ENCODE peak calls at places on chromosomes 12 and 14, in ten cellular contexts. L, S, D, Z, R, K, I, B, Y and F are unnamed samples.
A peak's percentile ranks its signal among the peaks of the same experiment; 100 is the strongest.

GRCh38 chr12:123384994-123385376 is 1.1 kb downstream of the KMT5A start:
- DNase-seq in S (no peak), L (peak; percentile 77), Z (no peak), D (peak; percentile 80), Y (peak; percentile 63), R (no peak), K (no peak), B (peak; percentile 87), I (no peak), F (peak; percentile 55)

GRCh38 chr12:102317155-102317554 is 119.5 kb upstream of the PMCH start:
- DNase-seq in R (no peak), D (no peak), Z (no peak), K (no peak), S (no peak), I (no peak), B (no peak), L (no peak), Y (no peak), F (no peak)

GRCh38 chr12:88142610-88142991 is 494 bp downstream of the TMTC3 start:
- DNase-seq in B (no peak), R (peak; percentile 52), S (peak; percentile 67), I (peak; percentile 5), K (peak; percentile 39), Z (no peak), L (no peak), D (no peak), Y (no peak), F (no peak)

GRCh38 chr14:102089621-102090343 is 2.9 kb upstream of the HSP90AA1 start:
- DNase-seq in R (no peak), K (no peak), B (no peak), I (no peak), D (no peak), Z (no peak), L (no peak), Y (no peak), S (peak; percentile 51), F (no peak)

GRCh38 chr14:101248056-101248725 is 313.1 kb upstream of the DIO3 start:
- DNase-seq in S (no peak), K (no peak), R (no peak), Y (no peak), L (no peak), I (no peak), D (no peak), Z (no peak), B (no peak), F (no peak)

GRCh38 chr14:54048311-54048710 is 91.7 kb upstream of the BMP4 start:
- DNase-seq in B (no peak), S (no peak), L (no peak), Y (no peak), I (no peak), D (no peak), K (no peak), Z (no peak), R (no peak), F (no peak)

GRCh38 chr14:61832783-61833182 is 70.6 kb downstream of the SNAPC1 start:
- DNase-seq in S (no peak), B (no peak), R (no peak), K (no peak), Y (no peak), L (no peak), I (no peak), D (no peak), Z (no peak), F (no peak)

GRCh38 chr12:107610030-107610859 is 75.4 kb upstream of the PWP1 start:
- DNase-seq in D (peak; percentile 37), B (peak; percentile 65), K (no peak), S (no peak), Y (peak; percentile 48), L (peak; percentile 55), I (no peak), Z (no peak), R (no peak), F (peak; percentile 57)

GRCh38 chr12:124854637-124855184 is 9.0 kb downstream of the SCARB1 start:
- DNase-seq in B (no peak), Y (no peak), Z (no peak), K (peak; percentile 55), L (no peak), D (no peak), R (no peak), S (no peak), I (no peak), F (no peak)

GRCh38 chr12:124856842-124857178 is 6.9 kb downstream of the SCARB1 start:
- DNase-seq in L (no peak), R (no peak), I (no peak), Y (no peak), Z (no peak), K (no peak), S (no peak), D (no peak), B (no peak), F (no peak)

GRCh38 chr12:124857921-124858461 is 5.7 kb downstream of the SCARB1 start:
- DNase-seq in I (no peak), Y (no peak), R (no peak), B (no peak), S (no peak), D (no peak), K (no peak), Z (no peak), L (no peak), F (no peak)

GRCh38 chr12:124855275-124855957 is 8.2 kb downstream of the SCARB1 start:
- DNase-seq in S (no peak), L (no peak), R (no peak), Z (no peak), K (peak; percentile 67), D (no peak), Y (no peak), I (no peak), B (no peak), F (no peak)

DNA sequence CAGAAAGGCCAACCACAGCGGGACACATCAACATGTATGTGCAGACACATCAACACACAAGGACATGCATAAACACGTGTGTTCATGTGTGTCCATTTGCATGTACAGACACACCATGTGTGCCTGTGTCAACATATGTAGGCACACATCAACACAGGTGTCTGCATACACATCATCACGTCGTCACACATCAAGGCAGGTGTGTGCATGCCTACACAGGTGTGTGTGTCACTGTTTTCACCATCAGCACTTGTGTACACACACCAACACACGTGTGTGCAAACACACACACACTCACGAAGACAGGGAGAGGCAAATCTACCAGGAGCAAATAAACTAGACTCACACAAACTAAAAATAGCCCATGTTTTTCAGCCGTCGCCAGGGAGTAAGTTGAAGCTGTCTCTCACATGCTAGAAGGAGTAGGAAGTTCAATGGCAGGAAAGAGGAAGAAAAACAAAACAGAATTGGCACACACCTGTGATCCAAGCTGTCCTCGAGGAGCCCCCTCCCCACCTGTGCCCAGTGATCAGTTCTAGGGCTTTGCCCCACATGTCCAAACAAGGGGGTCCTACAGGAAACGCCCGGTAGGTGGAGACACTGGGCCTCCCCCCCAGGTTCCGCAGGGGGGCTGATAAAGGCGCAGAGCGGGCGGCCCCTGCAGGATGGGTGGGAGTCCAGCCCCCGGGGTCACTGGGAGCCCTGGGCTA is 7.4 kb downstream of the SCARB1 start:
- DNase-seq in L (no peak), R (no peak), Z (no peak), B (no peak), S (no peak), Y (no peak), I (peak; percentile 38), D (no peak), K (peak; percentile 62), F (no peak)
- TF ChIP-seq CTCF in L (peak; percentile 2), R (no peak), Z (peak; percentile 11), B (no peak), S (peak; percentile 31), Y (no peak), I (peak; percentile 37), D (no peak), K (no peak), F (peak; percentile 27)

DNA sequence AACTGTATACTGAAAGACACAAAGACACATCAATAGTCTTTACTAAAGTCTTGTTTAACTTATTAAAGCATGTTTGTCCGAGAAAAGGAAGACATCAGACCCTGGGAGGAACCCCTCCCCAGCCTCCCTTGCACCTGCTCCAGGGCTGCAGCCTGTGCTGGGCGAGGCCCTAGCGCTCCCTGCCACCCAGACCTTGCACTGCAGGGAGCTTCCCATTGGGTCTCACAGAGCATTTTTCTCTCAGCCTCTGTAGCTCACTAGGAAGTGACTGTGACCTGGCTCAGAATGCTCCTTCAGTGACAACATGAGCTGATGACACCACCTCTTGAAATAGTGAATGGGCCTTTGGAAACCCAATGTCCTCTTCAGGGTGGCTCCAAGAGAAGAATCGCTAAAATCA is 461.2 kb downstream of the TMEM121 start:
- DNase-seq in K (no peak), L (no peak), B (no peak), S (no peak), D (no peak), Y (no peak), Z (no peak), I (no peak), R (no peak), F (no peak)
- H3K4me3 ChIP-seq in K (no peak overlapping the region), L (no peak overlapping the region), B (no peak overlapping the region), S (no peak overlapping the region), D (no peak overlapping the region), Y (no peak overlapping the region), Z (no peak overlapping the region), I (no peak overlapping the region), R (no peak overlapping the region), F (no peak overlapping the region)

DNA sequence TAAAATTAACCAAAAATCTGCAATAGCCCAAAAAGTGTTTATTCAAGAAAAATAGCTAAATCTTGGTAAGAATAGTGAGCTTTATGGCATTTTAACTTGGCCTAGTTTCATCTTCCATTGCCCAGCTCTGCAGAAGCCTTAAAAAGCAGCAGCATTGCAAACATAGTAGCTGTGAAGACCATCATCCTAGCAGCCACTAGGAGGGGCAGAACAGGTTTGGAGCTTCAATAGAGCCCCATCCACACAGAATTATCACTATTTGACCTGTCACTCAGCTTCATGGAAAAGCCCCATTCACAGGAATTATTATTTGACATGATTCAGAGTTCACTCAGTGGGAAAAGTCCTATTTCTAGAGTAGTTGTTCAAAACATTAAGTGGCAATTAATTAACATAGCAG is 7.3 kb downstream of the CLEC14A start:
- DNase-seq in S (no peak), I (no peak), D (no peak), R (no peak), Y (no peak), L (no peak), Z (no peak), K (no peak), B (no peak), F (no peak)
- TF ChIP-seq CTCF in S (peak; percentile 21), I (no peak), D (peak; percentile 34), R (no peak), Y (peak; percentile 6), L (peak; percentile 39), Z (no peak), K (no peak), B (no peak), F (peak; percentile 8)

GRCh38 chr14:49893309-49894213 is 679 bp downstream of the ARF6 start:
- DNase-seq in K (peak; percentile 70), I (peak; percentile 27), L (peak; percentile 54), D (peak; percentile 47), Y (no peak), S (peak; percentile 89), R (peak; percentile 58), B (no peak), Z (no peak), F (no peak)

GRCh38 chr14:49896956-49897355 is 4.1 kb downstream of the ARF6 start:
- DNase-seq in L (no peak), B (no peak), D (no peak), R (no peak), Z (no peak), I (no peak), Y (no peak), K (no peak), S (no peak), F (no peak)

GRCh38 chr14:49897414-49897813 is 4.5 kb downstream of the ARF6 start:
- DNase-seq in R (no peak), K (no peak), Z (no peak), L (no peak), D (no peak), Y (no peak), I (no peak), B (no peak), S (no peak), F (no peak)

GRCh38 chr14:49897965-49898364 is 5.1 kb downstream of the ARF6 start:
- DNase-seq in D (peak; percentile 16), Z (no peak), L (no peak), K (no peak), S (no peak), R (no peak), I (no peak), B (no peak), Y (no peak), F (no peak)

GRCh38 chr14:49895480-49895879 is 2.6 kb downstream of the ARF6 start:
- DNase-seq in R (no peak), I (no peak), Z (no peak), D (no peak), B (no peak), L (no peak), K (no peak), S (no peak), Y (no peak), F (no peak)
- H3K4me3 ChIP-seq in R (peak overlapping the region; percentile 90), I (peak overlapping the region; percentile 88), Z (peak overlapping the region; percentile 85), D (peak overlapping the region; percentile 89), B (peak overlapping the region; percentile 90), L (peak overlapping the region; percentile 93), K (peak overlapping the region; percentile 100), S (peak overlapping the region; percentile 86), Y (peak overlapping the region; percentile 84), F (peak overlapping the region; percentile 90)